ENCODE peak calls at places on chromosomes 2 and 18, in five cellular contexts. O is GM12878, A is HepG2, Z is H1, C is K562. T is an unnamed sample.

GRCh38 chr2:54983345-54984235 is 66.7 kb downstream of the RTN4 start:
- DNase-seq in Z (no peak), O (no peak), A (no peak), C (no peak), T (no peak)

GRCh38 chr2:102618452-102619413 is 620 bp upstream of the SLC9A2 start:
- DNase-seq in C (peak; percentile 84), O (no peak), Z (peak; percentile 69), A (no peak), T (peak; percentile 63)

GRCh38 chr2:208548689-208549088 is 142.1 kb downstream of the PTH2R start:
- DNase-seq in C (peak; percentile 43), A (no peak), O (no peak), Z (no peak), T (no peak)

GRCh38 chr18:70931942-70932814 is 643.3 kb downstream of the SOCS6 start:
- DNase-seq in Z (no peak), O (no peak), C (peak; percentile 3), A (peak; percentile 3), T (peak; percentile 28)

GRCh38 chr18:8153887-8154583 is 455.2 kb upstream of the RAB12 start:
- DNase-seq in C (no peak), O (no peak), Z (no peak), A (no peak), T (no peak)

GRCh38 chr2:237474931-237475703 is 11.9 kb upstream of the MLPH start:
- DNase-seq in O (no peak), C (peak; percentile 70), A (peak; percentile 56), Z (peak; percentile 97), T (peak; percentile 91)

GRCh38 chr18:75362435-75362834 is 65.1 kb downstream of the SMIM21 start:
- DNase-seq in O (no peak), C (no peak), A (no peak), Z (no peak), T (no peak)

GRCh38 chr2:197273485-197273884 is 37.1 kb downstream of the ANKRD44 start:
- DNase-seq in Z (no peak), A (no peak), O (no peak), C (no peak), T (no peak)

GRCh38 chr2:27156739-27157475 is 8.1 kb downstream of the TCF23 start:
- DNase-seq in A (no peak), C (no peak), O (no peak), Z (no peak), T (no peak)

GRCh38 chr2:191013876-191014652 is at the start of gene STAT1:
- DNase-seq in C (peak; percentile 91), Z (peak; percentile 99), O (peak; percentile 75), A (peak; percentile 89), T (peak; percentile 94)

GRCh38 chr18:2958819-2959298 is 54.1 kb downstream of the LPIN2 start:
- DNase-seq in A (no peak), C (no peak), O (no peak), Z (no peak), T (no peak)

GRCh38 chr18:1002653-1003178 is 98.0 kb downstream of the ADCYAP1 start:
- DNase-seq in O (no peak), Z (no peak), A (no peak), C (peak; percentile 15), T (no peak)

GRCh38 chr2:147006724-147007123 is 838.1 kb upstream of the ACVR2A start:
- DNase-seq in Z (no peak), A (no peak), O (no peak), C (no peak), T (no peak)

GRCh38 chr18:12768622-12769021 is 65.8 kb downstream of the PSMG2 start:
- DNase-seq in O (no peak), A (no peak), C (no peak), Z (no peak), T (no peak)

GRCh38 chr2:37858197-37858711 is 66.8 kb upstream of the RMDN2 start:
- DNase-seq in O (no peak), A (no peak), C (no peak), Z (no peak), T (no peak)

GRCh38 chr2:190986221-190986953 is 27.6 kb downstream of the STAT1 start:
- DNase-seq in Z (no peak), A (no peak), O (no peak), C (peak; percentile 21), T (no peak)

GRCh38 chr2:133824869-133825268 is 256.6 kb upstream of the NCKAP5 start:
- DNase-seq in Z (no peak), O (no peak), C (no peak), A (no peak), T (no peak)

GRCh38 chr2:238093181-238094140 is 6.7 kb upstream of the ESPNL start:
- DNase-seq in Z (peak; percentile 45), C (no peak), A (no peak), O (no peak), T (no peak)

GRCh38 chr18:68781224-68781623 is 16.7 kb upstream of the CCDC102B start:
- DNase-seq in C (no peak), A (no peak), O (no peak), Z (no peak), T (no peak)

DNA sequence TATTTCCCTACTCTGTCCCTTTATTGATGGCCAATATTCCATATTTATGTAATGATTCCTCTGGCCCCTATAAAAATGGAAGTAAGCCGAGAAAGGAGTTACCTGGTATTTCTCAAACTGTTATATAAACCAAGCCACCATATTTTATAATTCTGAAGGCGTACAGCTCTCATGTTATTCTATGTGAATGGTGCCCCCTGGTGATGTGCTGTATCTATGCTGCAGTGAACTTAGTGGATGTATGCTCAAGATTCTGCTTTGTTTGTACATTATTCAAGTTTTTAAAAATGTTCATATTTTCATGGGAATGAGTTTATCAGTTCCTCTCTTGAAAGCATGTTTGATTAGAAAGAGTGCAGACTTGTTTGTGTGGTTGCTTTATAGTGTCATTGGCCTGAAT is 194.5 kb upstream of the LRRTM1 start:
- DNase-seq in C (peak; percentile 55), A (peak; percentile 18), Z (no peak), O (no peak), T (peak; percentile 63)
- TF ChIP-seq CREB1 in C (no peak), A (no peak), Z (no peak), O (no peak), T (no peak)

DNA sequence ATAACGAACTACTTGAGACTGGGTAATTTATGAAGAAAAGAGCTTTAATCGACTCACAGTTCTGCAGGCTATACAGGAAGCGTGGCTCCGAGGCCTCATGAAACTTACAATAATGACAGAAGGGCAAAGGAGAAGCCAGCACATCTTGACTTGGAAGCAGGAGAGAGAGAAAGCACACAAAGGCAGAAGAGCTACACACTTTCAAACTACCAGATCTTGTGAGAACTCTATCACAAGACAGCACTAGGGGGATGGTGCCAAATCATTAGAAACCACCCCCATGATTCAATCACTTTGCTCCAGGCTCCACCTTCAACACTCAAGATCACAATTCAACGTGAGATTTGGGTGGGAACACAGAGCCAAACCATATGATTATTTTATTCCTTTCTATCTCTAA is 655.9 kb upstream of the SYT4 start:
- DNase-seq in C (no peak), O (no peak), Z (no peak), A (no peak), T (no peak)
- H4K20me1 ChIP-seq in C (no peaks in the 10 kb centered on the region), O (no peaks in the 10 kb centered on the region), Z (no peaks in the 10 kb centered on the region), A (no peaks in the 10 kb centered on the region), T (no peaks in the 10 kb centered on the region)

DNA sequence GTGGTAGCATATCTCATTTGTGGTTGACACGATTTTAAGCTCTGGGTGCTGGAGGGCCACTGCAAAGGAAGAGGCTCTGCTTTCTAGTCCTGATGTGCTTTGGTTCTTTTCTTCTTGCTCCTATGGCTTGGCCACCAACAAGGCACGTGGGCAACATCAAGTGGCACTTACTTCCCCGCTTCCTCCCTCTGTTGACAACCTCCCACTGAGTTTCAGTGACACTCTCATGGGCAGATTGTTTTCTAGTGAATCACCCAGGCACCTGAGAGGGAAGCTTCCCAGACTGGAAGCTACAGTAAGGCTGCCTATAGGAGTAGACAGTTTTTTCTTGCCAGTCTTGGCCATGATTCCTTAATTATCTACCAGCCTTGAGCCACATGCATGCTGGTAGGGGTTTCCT is 89.0 kb downstream of the NBAS start:
- DNase-seq in C (no peak), A (no peak), O (no peak), Z (no peak), T (no peak)
- TF ChIP-seq CREB1 in C (no peak), A (no peak), O (no peak), Z (no peak), T (no peak)

DNA sequence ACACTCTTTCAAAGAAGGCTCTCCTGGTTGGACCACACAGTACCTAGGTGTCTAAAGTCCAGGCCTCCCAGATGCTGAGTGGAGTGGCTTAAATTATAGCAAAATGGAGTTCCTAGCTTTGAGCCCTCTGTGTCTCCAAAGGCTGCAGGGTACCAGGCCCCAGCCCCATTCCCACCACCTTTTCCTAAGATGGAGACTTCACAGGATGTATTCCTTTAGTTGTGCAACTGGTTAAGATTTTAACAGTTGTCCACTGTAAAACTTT is 4.9 kb downstream of the SMAD7 start:
- DNase-seq in A (peak; percentile 68), Z (no peak), C (no peak), O (no peak), T (no peak)
- H4K20me1 ChIP-seq in A (peaks cover 55% of the 10 kb centered on the region), Z (peaks cover 41% of the 10 kb centered on the region), C (peaks cover 5% of the 10 kb centered on the region), O (peaks cover 4% of the 10 kb centered on the region), T (peaks cover 83% of the 10 kb centered on the region)

DNA sequence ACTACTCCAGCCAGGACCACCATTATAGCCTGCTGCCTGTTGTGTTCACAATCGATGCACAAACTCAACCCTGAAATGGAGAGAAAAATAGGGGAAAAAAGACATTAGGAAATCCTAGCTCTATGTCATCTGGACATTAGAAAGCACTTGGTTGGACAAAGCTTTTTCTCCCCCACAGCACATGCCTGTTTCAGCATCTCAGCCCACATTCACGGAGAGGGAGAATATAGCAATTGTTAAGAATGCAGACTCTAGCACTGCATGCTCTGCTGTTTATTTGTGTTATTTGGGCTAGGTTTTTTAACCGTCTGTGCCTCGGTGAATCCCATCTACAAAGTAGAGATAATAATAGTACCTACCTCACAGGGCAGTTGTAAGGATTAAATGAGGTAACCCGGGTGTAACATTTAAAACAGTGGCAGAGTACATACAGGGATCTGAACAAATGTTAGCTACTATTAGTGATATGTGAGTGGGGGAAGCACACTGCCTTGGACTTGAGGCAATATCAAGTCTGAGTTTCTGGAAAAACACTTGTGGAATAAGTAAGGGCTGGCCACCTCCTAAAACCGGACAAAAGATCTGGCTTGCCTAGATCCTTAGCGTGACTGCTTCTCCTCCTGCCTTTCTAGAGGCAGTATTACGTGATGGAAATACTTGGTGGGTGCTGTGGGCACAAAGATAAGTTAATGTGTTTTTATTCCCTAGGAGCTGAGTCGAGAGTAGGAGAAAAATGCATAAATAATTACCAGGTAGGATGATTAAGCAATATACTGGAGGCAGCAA is 1.1 kb upstream of the PPP1CB start:
- DNase-seq in O (no peak), A (no peak), Z (no peak), C (peak; percentile 49), T (no peak)
- TF ChIP-seq CREB1 in O (no peak), A (no peak), Z (no peak), C (no peak), T (no peak)

GRCh38 chr2:171136024-171136423 is 24.7 kb downstream of the TLK1 start:
- DNase-seq in C (no peak), A (no peak), Z (no peak), O (peak; percentile 62), T (no peak)
- H4K20me1 ChIP-seq in C (peaks cover 15% of the 10 kb centered on the region), A (peaks cover 42% of the 10 kb centered on the region), Z (peaks cover 10% of the 10 kb centered on the region), O (peaks cover 14% of the 10 kb centered on the region), T (peaks cover 16% of the 10 kb centered on the region)